ENCODE peak calls at places on chromosome 3, in six cellular contexts. One of them, this sample, is unnamed.

GRCh38 chr3:136957751-136958288 is at the start of gene IL20RB:
- DNase-seq in stomach: no peak
- DNase-seq in endodermal cell: peak; percentile 54
- DNase-seq in tibial artery: no peak
- DNase-seq in fibroblast of lung: peak; percentile 15
- DNase-seq in neural progenitor cell: peak; percentile 13
- DNase-seq in this sample: no peak

GRCh38 chr3:123026551-123027291 is 842 bp downstream of the SEMA5B start:
- DNase-seq in stomach: peak; percentile 31
- DNase-seq in endodermal cell: peak; percentile 85
- DNase-seq in tibial artery: no peak
- DNase-seq in fibroblast of lung: no peak
- DNase-seq in neural progenitor cell: peak; percentile 64
- DNase-seq in this sample: no peak

GRCh38 chr3:197171481-197172067 is 126.8 kb downstream of the DLG1 start:
- DNase-seq in stomach: no peak
- DNase-seq in endodermal cell: no peak
- DNase-seq in tibial artery: no peak
- DNase-seq in fibroblast of lung: peak; percentile 75
- DNase-seq in neural progenitor cell: no peak
- DNase-seq in this sample: no peak

GRCh38 chr3:117734431-117734830 is 1024.9 kb downstream of the TUSC7 start:
- DNase-seq in stomach: no peak
- DNase-seq in endodermal cell: no peak
- DNase-seq in tibial artery: no peak
- DNase-seq in fibroblast of lung: peak; percentile 86
- DNase-seq in neural progenitor cell: no peak
- DNase-seq in this sample: no peak

GRCh38 chr3:55242921-55243320 is 244.2 kb downstream of the WNT5A start:
- DNase-seq in stomach: no peak
- DNase-seq in endodermal cell: peak; percentile 52
- DNase-seq in tibial artery: no peak
- DNase-seq in fibroblast of lung: no peak
- DNase-seq in neural progenitor cell: peak; percentile 72
- DNase-seq in this sample: no peak

GRCh38 chr3:48952510-48953118 is 34.0 kb downstream of the ARIH2 start:
- DNase-seq in stomach: peak; percentile 60
- DNase-seq in endodermal cell: peak; percentile 88
- DNase-seq in tibial artery: no peak
- DNase-seq in fibroblast of lung: no peak
- DNase-seq in neural progenitor cell: peak; percentile 50
- DNase-seq in this sample: peak; percentile 17

GRCh38 chr3:46542344-46542743 is 23.8 kb downstream of the LRRC2 start:
- DNase-seq in stomach: no peak
- DNase-seq in endodermal cell: no peak
- DNase-seq in tibial artery: no peak
- DNase-seq in fibroblast of lung: peak; percentile 25
- DNase-seq in neural progenitor cell: no peak
- DNase-seq in this sample: no peak

GRCh38 chr3:11382146-11382545 is 109.9 kb downstream of the ATG7 start:
- DNase-seq in stomach: no peak
- DNase-seq in endodermal cell: no peak
- DNase-seq in tibial artery: no peak
- DNase-seq in fibroblast of lung: no peak
- DNase-seq in neural progenitor cell: no peak
- DNase-seq in this sample: no peak

GRCh38 chr3:101695779-101696372 is 9.4 kb upstream of the RPL24 start:
- DNase-seq in stomach: no peak
- DNase-seq in endodermal cell: peak; percentile 64
- DNase-seq in tibial artery: no peak
- DNase-seq in fibroblast of lung: peak; percentile 50
- DNase-seq in neural progenitor cell: peak; percentile 79
- DNase-seq in this sample: peak; percentile 76

GRCh38 chr3:13494463-13495350 is 14.6 kb downstream of the HDAC11 start:
- DNase-seq in stomach: no peak
- DNase-seq in endodermal cell: peak; percentile 80
- DNase-seq in tibial artery: peak; percentile 64
- DNase-seq in fibroblast of lung: no peak
- DNase-seq in neural progenitor cell: peak; percentile 60
- DNase-seq in this sample: no peak

GRCh38 chr3:26340001-26340400 is 282.6 kb upstream of the LRRC3B start:
- DNase-seq in stomach: no peak
- DNase-seq in endodermal cell: no peak
- DNase-seq in tibial artery: no peak
- DNase-seq in fibroblast of lung: no peak
- DNase-seq in neural progenitor cell: no peak
- DNase-seq in this sample: no peak

GRCh38 chr3:108518895-108519294 is 8.5 kb upstream of the MYH15 start:
- DNase-seq in stomach: no peak
- DNase-seq in endodermal cell: no peak
- DNase-seq in tibial artery: no peak
- DNase-seq in fibroblast of lung: peak; percentile 6
- DNase-seq in neural progenitor cell: no peak
- DNase-seq in this sample: no peak

GRCh38 chr3:25447285-25447684 is 19.2 kb downstream of the RARB start:
- DNase-seq in stomach: no peak
- DNase-seq in endodermal cell: no peak
- DNase-seq in tibial artery: no peak
- DNase-seq in fibroblast of lung: no peak
- DNase-seq in neural progenitor cell: no peak
- DNase-seq in this sample: no peak

GRCh38 chr3:195208183-195208582 is 62.8 kb downstream of the XXYLT1 start:
- DNase-seq in stomach: no peak
- DNase-seq in endodermal cell: no peak
- DNase-seq in tibial artery: no peak
- DNase-seq in fibroblast of lung: no peak
- DNase-seq in neural progenitor cell: no peak
- DNase-seq in this sample: peak; percentile 21

GRCh38 chr3:195187609-195188529 is 83.1 kb downstream of the XXYLT1 start:
- DNase-seq in stomach: no peak
- DNase-seq in endodermal cell: peak; percentile 32
- DNase-seq in tibial artery: no peak
- DNase-seq in fibroblast of lung: peak; percentile 73
- DNase-seq in neural progenitor cell: no peak
- DNase-seq in this sample: no peak

GRCh38 chr3:127689266-127689860 is 16.6 kb downstream of the ABTB1 start:
- DNase-seq in stomach: no peak
- DNase-seq in endodermal cell: peak; percentile 54
- DNase-seq in tibial artery: peak; percentile 64
- DNase-seq in fibroblast of lung: peak; percentile 16
- DNase-seq in neural progenitor cell: no peak
- DNase-seq in this sample: no peak

GRCh38 chr3:30597131-30597768 is 9.2 kb upstream of the TGFBR2 start:
- DNase-seq in stomach: no peak
- DNase-seq in endodermal cell: no peak
- DNase-seq in tibial artery: no peak
- DNase-seq in fibroblast of lung: peak; percentile 94
- DNase-seq in neural progenitor cell: no peak
- DNase-seq in this sample: no peak

GRCh38 chr3:31161889-31162288 is 267.4 kb upstream of the GADL1 start:
- DNase-seq in stomach: no peak
- DNase-seq in endodermal cell: no peak
- DNase-seq in tibial artery: no peak
- DNase-seq in fibroblast of lung: peak; percentile 31
- DNase-seq in neural progenitor cell: no peak
- DNase-seq in this sample: no peak

GRCh38 chr3:122102191-122102935 is 47.2 kb downstream of the CD86 start:
- DNase-seq in stomach: no peak
- DNase-seq in endodermal cell: no peak
- DNase-seq in tibial artery: no peak
- DNase-seq in fibroblast of lung: no peak
- DNase-seq in neural progenitor cell: no peak
- DNase-seq in this sample: no peak

GRCh38 chr3:14507345-14507741 is 32.8 kb downstream of the GRIP2 start:
- DNase-seq in stomach: no peak
- DNase-seq in endodermal cell: peak; percentile 56
- DNase-seq in tibial artery: peak; percentile 58
- DNase-seq in fibroblast of lung: no peak
- DNase-seq in neural progenitor cell: no peak
- DNase-seq in this sample: no peak

GRCh38 chr3:152316318-152316717 is 47.6 kb downstream of the MBNL1 start:
- DNase-seq in stomach: no peak
- DNase-seq in endodermal cell: no peak
- DNase-seq in tibial artery: no peak
- DNase-seq in fibroblast of lung: no peak
- DNase-seq in neural progenitor cell: no peak
- DNase-seq in this sample: no peak

GRCh38 chr3:155229086-155229485 is 64.4 kb downstream of the STRIT1 start:
- DNase-seq in stomach: no peak
- DNase-seq in endodermal cell: no peak
- DNase-seq in tibial artery: no peak
- DNase-seq in fibroblast of lung: no peak
- DNase-seq in neural progenitor cell: no peak
- DNase-seq in this sample: no peak

GRCh38 chr3:154421067-154421466 is 8.9 kb downstream of the GPR149 start:
- DNase-seq in stomach: no peak
- DNase-seq in endodermal cell: peak; percentile 75
- DNase-seq in tibial artery: no peak
- DNase-seq in fibroblast of lung: no peak
- DNase-seq in neural progenitor cell: peak; percentile 49
- DNase-seq in this sample: peak; percentile 54

DNA sequence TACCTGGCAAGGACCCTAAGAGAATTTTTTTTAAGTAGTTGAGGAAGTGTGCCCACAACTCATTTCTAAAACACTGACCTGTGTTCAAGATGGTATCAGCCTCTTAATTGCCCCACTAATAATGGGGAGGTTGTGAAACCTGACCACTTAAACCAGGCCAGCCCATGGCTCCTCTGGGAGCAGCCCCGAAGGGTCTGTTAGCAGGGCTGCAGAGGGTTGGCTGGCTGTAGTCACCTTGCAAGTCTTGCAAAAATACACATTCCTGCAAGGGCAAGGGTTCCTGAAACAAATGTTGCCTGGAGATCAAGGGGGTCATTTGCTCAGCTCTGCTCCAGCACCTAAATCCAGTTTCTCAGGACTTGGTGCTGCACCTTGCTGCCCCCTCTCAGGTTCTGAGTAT is 3.2 kb downstream of the IL17RD start:
- DNase-seq in stomach: no peak
- DNase-seq in endodermal cell: peak; percentile 61
- DNase-seq in tibial artery: no peak
- DNase-seq in fibroblast of lung: no peak
- DNase-seq in neural progenitor cell: no peak
- DNase-seq in this sample: no peak
- H3K4me1 ChIP-seq in stomach: peaks cover 45% of the 10 kb centered on the region
- H3K4me1 ChIP-seq in endodermal cell: peaks cover 46% of the 10 kb centered on the region
- H3K4me1 ChIP-seq in tibial artery: no peaks in the 10 kb centered on the region
- H3K4me1 ChIP-seq in fibroblast of lung: peaks cover 2% of the 10 kb centered on the region
- H3K4me1 ChIP-seq in neural progenitor cell: peaks cover 81% of the 10 kb centered on the region
- H3K4me1 ChIP-seq in this sample: peaks cover 41% of the 10 kb centered on the region

GRCh38 chr3:169147246-169148008 is 516.1 kb downstream of the MECOM start:
- DNase-seq in stomach: peak; percentile 52
- DNase-seq in endodermal cell: peak; percentile 92
- DNase-seq in tibial artery: peak; percentile 60
- DNase-seq in fibroblast of lung: peak; percentile 78
- DNase-seq in neural progenitor cell: peak; percentile 94
- DNase-seq in this sample: peak; percentile 86

GRCh38 chr3:169145551-169145950 is 518.0 kb downstream of the MECOM start:
- DNase-seq in stomach: no peak
- DNase-seq in endodermal cell: no peak
- DNase-seq in tibial artery: no peak
- DNase-seq in fibroblast of lung: no peak
- DNase-seq in neural progenitor cell: no peak
- DNase-seq in this sample: peak; percentile 10

GRCh38 chr3:169146866-169147245 is 516.7 kb downstream of the MECOM start:
- DNase-seq in stomach: no peak
- DNase-seq in endodermal cell: no peak
- DNase-seq in tibial artery: no peak
- DNase-seq in fibroblast of lung: no peak
- DNase-seq in neural progenitor cell: peak; percentile 26
- DNase-seq in this sample: no peak

GRCh38 chr3:169144691-169145090 is 518.8 kb downstream of the MECOM start:
- DNase-seq in stomach: no peak
- DNase-seq in endodermal cell: no peak
- DNase-seq in tibial artery: no peak
- DNase-seq in fibroblast of lung: no peak
- DNase-seq in neural progenitor cell: no peak
- DNase-seq in this sample: no peak

GRCh38 chr3:169146112-169146665 is 517.3 kb downstream of the MECOM start:
- DNase-seq in stomach: peak; percentile 73
- DNase-seq in endodermal cell: peak; percentile 78
- DNase-seq in tibial artery: peak; percentile 61
- DNase-seq in fibroblast of lung: peak; percentile 78
- DNase-seq in neural progenitor cell: peak; percentile 81
- DNase-seq in this sample: peak; percentile 69
- H3K4me3 ChIP-seq in stomach: peak overlapping the region; percentile 57
- H3K4me3 ChIP-seq in endodermal cell: peak overlapping the region; percentile 82
- H3K4me3 ChIP-seq in tibial artery: peak overlapping the region; percentile 55
- H3K4me3 ChIP-seq in fibroblast of lung: peak overlapping the region; percentile 87
- H3K4me3 ChIP-seq in neural progenitor cell: peak overlapping the region; percentile 48
- H3K4me3 ChIP-seq in this sample: peak overlapping the region; percentile 88

DNA sequence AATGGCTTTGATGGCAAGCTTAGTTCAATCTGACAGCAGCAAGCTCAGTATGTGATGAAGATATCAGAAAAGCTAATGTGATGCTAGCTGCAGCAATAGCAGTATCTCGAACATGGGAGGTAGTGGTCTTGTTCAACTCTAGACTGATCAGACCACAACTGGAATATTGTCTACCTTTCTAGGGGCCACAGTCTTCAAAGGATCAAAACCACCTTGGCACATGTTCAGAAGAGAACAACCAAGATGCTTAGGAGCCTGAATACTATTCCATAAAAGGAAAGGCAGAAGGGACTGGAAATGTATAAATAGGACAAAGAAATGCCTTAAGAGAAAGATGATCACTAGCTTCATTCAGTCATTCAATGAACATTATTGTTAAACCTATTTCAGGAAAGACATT is 2.3 kb downstream of the C3orf70 start:
- DNase-seq in stomach: no peak
- DNase-seq in endodermal cell: no peak
- DNase-seq in tibial artery: no peak
- DNase-seq in fibroblast of lung: no peak
- DNase-seq in neural progenitor cell: no peak
- DNase-seq in this sample: no peak
- H3K27me3 ChIP-seq in stomach: peaks cover 46% of the 10 kb centered on the region
- H3K27me3 ChIP-seq in endodermal cell: peaks cover 36% of the 10 kb centered on the region
- H3K27me3 ChIP-seq in tibial artery: no peaks in the 10 kb centered on the region
- H3K27me3 ChIP-seq in fibroblast of lung: peaks cover 6% of the 10 kb centered on the region
- H3K27me3 ChIP-seq in neural progenitor cell: peaks cover 55% of the 10 kb centered on the region
- H3K27me3 ChIP-seq in this sample: no peaks in the 10 kb centered on the region

GRCh38 chr3:73605388-73605787 is 19.4 kb downstream of the PDZRN3 start:
- DNase-seq in stomach: no peak
- DNase-seq in endodermal cell: no peak
- DNase-seq in tibial artery: no peak
- DNase-seq in fibroblast of lung: peak; percentile 80
- DNase-seq in neural progenitor cell: no peak
- DNase-seq in this sample: no peak

GRCh38 chr3:73604491-73604890 is 20.2 kb downstream of the PDZRN3 start:
- DNase-seq in stomach: no peak
- DNase-seq in endodermal cell: no peak
- DNase-seq in tibial artery: no peak
- DNase-seq in fibroblast of lung: peak; percentile 89
- DNase-seq in neural progenitor cell: no peak
- DNase-seq in this sample: no peak

GRCh38 chr3:73603771-73604171 is 21.0 kb downstream of the PDZRN3 start:
- DNase-seq in stomach: no peak
- DNase-seq in endodermal cell: no peak
- DNase-seq in tibial artery: no peak
- DNase-seq in fibroblast of lung: peak; percentile 67
- DNase-seq in neural progenitor cell: no peak
- DNase-seq in this sample: no peak

GRCh38 chr3:73608805-73609641 is 15.7 kb downstream of the PDZRN3 start:
- DNase-seq in stomach: no peak
- DNase-seq in endodermal cell: no peak
- DNase-seq in tibial artery: no peak
- DNase-seq in fibroblast of lung: peak; percentile 29
- DNase-seq in neural progenitor cell: no peak
- DNase-seq in this sample: no peak

GRCh38 chr3:73605861-73606260 is 18.9 kb downstream of the PDZRN3 start:
- DNase-seq in stomach: no peak
- DNase-seq in endodermal cell: no peak
- DNase-seq in tibial artery: no peak
- DNase-seq in fibroblast of lung: no peak
- DNase-seq in neural progenitor cell: no peak
- DNase-seq in this sample: no peak
- H3K4me1 ChIP-seq in stomach: peaks cover 88% of the 10 kb centered on the region
- H3K4me1 ChIP-seq in endodermal cell: peaks cover 15% of the 10 kb centered on the region
- H3K4me1 ChIP-seq in tibial artery: peaks cover 35% of the 10 kb centered on the region
- H3K4me1 ChIP-seq in fibroblast of lung: peaks cover 34% of the 10 kb centered on the region
- H3K4me1 ChIP-seq in neural progenitor cell: no peaks in the 10 kb centered on the region
- H3K4me1 ChIP-seq in this sample: peaks cover 15% of the 10 kb centered on the region

This sample was measured in SJCRH30.